ENCODE peak calls at places on chromosome 11, in four cellular contexts. A, B, W and H are unnamed samples.
A peak's percentile ranks its signal among the peaks of the same experiment; 100 is the strongest.

GRCh38 chr11:123841189-123841588 is 35.0 kb upstream of the OR6M1 start:
- DNase-seq in A (no peak), B (no peak), W (no peak), H (no peak)

GRCh38 chr11:133501643-133502535 is 30.4 kb downstream of the OPCML start:
- DNase-seq in A (no peak), B (no peak), W (no peak), H (no peak)

GRCh38 chr11:2518983-2519340 is 74.2 kb downstream of the KCNQ1 start:
- DNase-seq in A (no peak), B (no peak), W (no peak), H (no peak)

GRCh38 chr11:47383106-47383505 is 4.8 kb upstream of the SPI1 start:
- DNase-seq in A (no peak), B (no peak), W (no peak), H (no peak)

GRCh38 chr11:63908631-63909491 is 8.1 kb downstream of the RCOR2 start:
- DNase-seq in A (no peak), B (no peak), W (no peak), H (no peak)

GRCh38 chr11:123561046-123561781 is 93.2 kb downstream of the SCN3B start:
- DNase-seq in A (no peak), B (no peak), W (peak; percentile 49), H (peak; percentile 46)

GRCh38 chr11:50170115-50170514 is 137.4 kb downstream of the OR4C45 start:
- DNase-seq in A (no peak), B (no peak), W (no peak), H (no peak)

GRCh38 chr11:103125462-103125861 is 16.2 kb downstream of the DYNC2H1 start:
- DNase-seq in A (no peak), B (no peak), W (no peak), H (no peak)

GRCh38 chr11:3340025-3340424 is 38.9 kb downstream of the ZNF195 start:
- DNase-seq in A (no peak), B (no peak), W (no peak), H (no peak)

GRCh38 chr11:614583-615452 is 932 bp downstream of the IRF7 start:
- DNase-seq in A (no peak), B (no peak), W (no peak), H (no peak)

GRCh38 chr11:74257934-74258553 is 53.4 kb downstream of the P4HA3 start:
- DNase-seq in A (no peak), B (no peak), W (peak; percentile 37), H (peak; percentile 48)